ENCODE peak calls at places on chromosomes 2 and 18, in four cellular contexts. U is ovary, E is Panc1, V is adrenal gland. X is an unnamed sample.

GRCh38 chr2:164694275-164694695 is 73.0 kb upstream of the GRB14 start:
- DNase-seq in V (no peak), U (no peak), E (no peak), X (no peak)

GRCh38 chr18:78073275-78073674 is 823.6 kb downstream of the GALR1 start:
- DNase-seq in E (no peak), V (no peak), U (no peak), X (no peak)

GRCh38 chr18:43661570-43661969 is 384.3 kb upstream of the SYT4 start:
- DNase-seq in V (no peak), U (no peak), E (peak), X (no peak)

GRCh38 chr18:49161627-49162026 is 210.9 kb upstream of the SMAD7 start:
- DNase-seq in U (no peak), E (no peak), V (no peak), X (no peak)

GRCh38 chr2:88192613-88193012 is 22.5 kb downstream of the THNSL2 start:
- DNase-seq in V (no peak), E (no peak), U (no peak), X (no peak)

GRCh38 chr2:240293865-240294461 is 141.5 kb upstream of the GPC1 start:
- DNase-seq in V (peak), U (no peak), E (no peak), X (no peak)

GRCh38 chr2:174334781-174335604 is at the start of gene SP9:
- DNase-seq in V (no peak), E (no peak), U (no peak), X (no peak)

GRCh38 chr2:238167344-238167715 is 8.6 kb downstream of the ERFE start:
- DNase-seq in U (no peak), V (no peak), E (no peak), X (no peak)

GRCh38 chr2:22011048-22011447 is 887.3 kb downstream of the TDRD15 start:
- DNase-seq in V (no peak), U (no peak), E (no peak), X (no peak)

GRCh38 chr2:240460781-240461431 is 25.4 kb downstream of the GPC1 start:
- DNase-seq in V (peak), E (no peak), U (peak), X (no peak)

GRCh38 chr2:25215948-25216679 is 47.7 kb upstream of the POMC start:
- DNase-seq in U (peak), V (peak), E (no peak), X (peak)

DNA sequence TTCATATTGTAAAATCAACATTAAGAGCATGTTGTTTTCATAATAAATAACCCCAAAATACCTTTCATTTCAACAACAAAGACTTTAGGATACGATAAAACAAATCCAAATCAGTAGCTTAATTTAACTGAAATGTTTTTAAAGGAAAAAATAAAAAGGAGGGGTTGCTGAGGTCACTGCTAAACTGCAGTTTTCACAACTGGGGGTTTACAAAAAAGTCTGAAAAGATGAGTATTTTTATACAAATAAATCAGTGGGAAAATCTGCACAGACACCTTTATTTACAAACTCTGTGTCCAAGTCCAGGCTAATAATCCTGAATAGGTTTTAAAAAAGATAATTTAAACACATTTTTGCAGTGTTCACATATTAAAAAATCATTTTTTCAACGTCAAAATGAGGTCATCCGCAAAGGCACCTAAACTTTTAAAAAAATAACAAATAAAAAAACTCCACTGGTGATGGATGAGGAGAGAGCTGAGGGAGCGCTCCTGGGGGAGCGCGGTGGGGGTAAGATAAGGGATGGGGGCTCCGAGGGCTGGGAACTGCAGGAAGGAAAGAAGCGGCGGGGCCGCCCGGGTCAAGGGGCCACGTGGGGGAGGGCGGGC is 3.1 kb downstream of the DLX2 start:
- DNase-seq in U (no peak), E (no peak), V (no peak), X (no peak)
- H3K4me3 ChIP-seq in U (no peak), E (peak), V (no peak), X (no peak)

DNA sequence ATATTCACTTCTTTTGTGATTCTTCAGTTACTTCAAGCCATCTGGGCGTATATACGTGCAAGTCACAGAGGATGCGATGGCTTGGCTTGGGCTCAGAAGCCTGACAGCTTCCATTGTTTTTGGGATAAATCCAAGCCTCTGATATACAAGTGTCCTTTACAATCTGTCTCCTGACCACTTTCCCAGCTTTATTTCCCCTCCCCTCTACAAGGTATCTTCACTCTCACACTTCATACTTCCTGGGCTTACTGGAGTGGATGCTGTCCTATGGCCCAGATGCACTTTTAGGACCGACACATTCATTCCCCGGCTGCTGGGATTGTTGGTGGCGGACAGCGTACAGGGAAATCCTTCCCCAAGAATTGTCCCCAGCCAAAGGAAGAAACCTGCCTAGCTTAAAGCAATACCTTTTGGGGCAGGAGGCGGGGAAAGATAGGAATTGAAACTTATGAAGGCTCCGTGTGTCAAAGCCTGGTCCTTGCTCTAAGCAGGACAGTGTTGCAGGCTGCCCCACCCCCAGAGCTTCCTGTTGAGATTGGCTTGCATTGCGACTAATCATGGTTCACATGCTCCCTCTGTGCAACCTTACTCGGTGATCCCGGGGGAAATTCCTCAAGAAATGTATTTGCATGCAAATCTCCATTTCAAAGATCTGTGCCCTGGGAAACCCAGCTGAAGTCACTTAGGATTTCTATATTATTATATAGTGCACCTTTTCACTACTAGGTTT is 802.9 kb upstream of the ID2 start:
- DNase-seq in E (no peak), U (no peak), V (no peak), X (no peak)
- H3K4me3 ChIP-seq in E (no peak), U (no peak), V (no peak), X (no peak)

DNA sequence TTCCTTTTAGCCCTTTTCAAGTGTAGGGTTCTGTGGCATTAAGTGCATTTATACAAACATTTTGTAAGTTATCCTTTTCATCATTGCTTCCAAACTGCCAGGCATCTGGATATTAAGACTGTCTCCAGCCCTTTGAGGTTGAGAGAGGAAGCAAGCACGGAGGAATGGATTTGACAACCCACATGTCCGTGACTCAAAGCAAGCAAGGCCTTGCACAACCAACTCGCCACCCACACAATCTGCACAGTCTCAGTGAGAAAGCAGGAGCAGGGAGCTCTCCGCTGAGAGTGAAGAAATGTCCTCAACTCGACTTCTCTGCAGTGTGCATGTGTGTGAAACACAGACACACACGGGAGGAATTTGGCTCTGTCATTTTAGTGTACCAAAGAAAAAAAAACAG is 65.5 kb downstream of the ATP8B1 start:
- DNase-seq in E (no peak), V (peak), U (peak), X (no peak)
- H3K4me3 ChIP-seq in E (no peak), V (no peak), U (no peak), X (no peak)

DNA sequence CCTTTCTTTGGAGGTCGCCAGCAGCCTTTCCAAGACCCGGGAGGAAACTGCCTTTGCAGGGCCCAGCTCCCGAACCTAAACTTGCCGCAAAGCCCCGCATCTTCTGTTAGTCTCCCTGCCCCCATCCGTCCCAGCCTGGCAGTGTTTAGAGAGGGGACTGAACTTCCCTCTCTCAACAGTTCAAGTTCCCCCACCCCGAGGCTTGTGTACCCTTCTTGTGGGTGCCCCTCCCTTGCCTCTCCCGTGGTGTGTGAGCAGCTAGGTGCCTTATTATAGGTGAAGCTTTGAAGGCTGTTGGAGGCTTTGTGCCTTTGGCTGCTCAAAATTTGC is 1.4 kb downstream of the LBH start:
- DNase-seq in V (peak), U (no peak), E (no peak), X (no peak)
- H3K4me3 ChIP-seq in V (no peak), U (peak), E (peak), X (peak)